ENCODE peak calls at places on chromosomes 12 and 14, in four cellular contexts. P is prostate gland, O is PC-3, B is tibial artery. Y is an unnamed sample. For H3K9me3, the result is how much of the 10 kb centered on the place peaks cover.

GRCh38 chr12:109595321-109595902 is 21.8 kb downstream of the MVK start:
- DNase-seq in B (no peak), O (no peak), P (no peak), Y (no peak)

GRCh38 chr12:8677362-8677761 is 14.7 kb upstream of the MFAP5 start:
- DNase-seq in O (no peak), B (no peak), P (no peak), Y (no peak)

GRCh38 chr14:74921987-74922751 is 891 bp downstream of the RPS6KL1 start:
- DNase-seq in B (no peak), O (no peak), P (no peak), Y (no peak)

GRCh38 chr12:49902399-49903350 is 1.0 kb downstream of the FAIM2 start:
- DNase-seq in O (no peak), B (no peak), P (no peak), Y (no peak)

GRCh38 chr12:22046968-22047390 is 961 bp downstream of the CMAS start:
- DNase-seq in B (no peak), P (no peak), O (peak), Y (no peak)

GRCh38 chr12:118103601-118104382 is at the start of gene VSIG10:
- DNase-seq in O (peak), P (peak), B (peak), Y (peak)

GRCh38 chr12:99983721-99984258 is 946 bp downstream of the ANKS1B start:
- DNase-seq in P (no peak), O (no peak), B (no peak), Y (no peak)

GRCh38 chr12:12724421-12725085 is 7.4 kb downstream of the CDKN1B start:
- DNase-seq in P (no peak), B (no peak), O (peak), Y (no peak)

GRCh38 chr12:11162494-11162893 is 8.5 kb upstream of the SMIM10L1 start:
- DNase-seq in B (no peak), P (no peak), O (peak), Y (no peak)

DNA sequence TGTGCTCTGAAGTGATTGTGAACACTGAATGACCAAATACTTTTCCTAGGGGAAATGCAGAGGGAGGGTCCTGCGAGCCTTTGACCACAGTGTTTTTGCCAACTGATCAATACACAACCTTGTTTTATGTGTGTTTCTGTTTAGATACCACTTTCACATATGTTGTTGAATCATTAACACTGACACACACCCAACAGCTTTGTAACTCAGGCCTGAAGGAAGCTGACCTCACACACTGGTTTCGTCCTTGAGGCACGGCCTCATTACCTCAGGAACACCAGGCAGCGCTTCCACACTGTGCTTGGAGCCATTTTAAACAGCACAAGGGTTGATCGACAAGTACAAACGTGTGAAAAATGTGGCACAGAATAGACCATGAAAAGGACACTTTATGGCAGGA is 60.0 kb downstream of the PPFIBP1 start:
- DNase-seq in P (no peak), B (no peak), O (no peak), Y (no peak)
- TF ChIP-seq CTCF in P (no peak), B (no peak), O (no peak), Y (no peak)

DNA sequence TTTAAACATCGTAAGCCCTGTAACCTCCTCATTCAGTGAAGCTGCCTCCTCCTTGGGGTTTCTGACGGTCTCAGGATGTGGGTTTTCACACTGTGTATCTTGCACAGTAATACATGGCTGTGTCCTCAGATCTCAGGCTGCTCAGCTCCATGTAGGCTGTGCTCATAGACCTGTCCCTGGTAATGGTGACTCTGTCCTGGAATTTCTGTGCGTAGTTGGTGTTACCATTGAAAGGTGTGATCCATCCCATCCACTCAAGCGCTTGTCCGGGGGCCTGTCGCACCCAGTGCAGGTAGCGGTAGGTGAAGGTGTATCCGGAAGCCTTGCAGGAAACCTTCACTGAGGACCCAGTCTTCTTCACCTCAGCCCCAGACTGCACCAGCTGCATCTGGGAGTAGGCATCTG is 980.5 kb downstream of the TMEM121 start:
- DNase-seq in O (no peak), B (no peak), P (no peak), Y (no peak)
- H3K9me3 ChIP-seq in O (under half), B (under half), P (under half), Y (under half)

GRCh38 chr12:78290606-78291345 is 460.1 kb downstream of the NAV3 start:
- DNase-seq in B (no peak), P (no peak), O (peak), Y (no peak)
- H3K27ac ChIP-seq in B (no peak), P (no peak), O (peak), Y (no peak)

GRCh38 chr12:116461060-116461459 is 98.1 kb upstream of the MAP1LC3B2 start:
- DNase-seq in P (no peak), B (no peak), O (no peak), Y (no peak)

GRCh38 chr12:116459501-116459900 is 99.7 kb upstream of the MAP1LC3B2 start:
- DNase-seq in O (no peak), P (no peak), B (no peak), Y (no peak)

GRCh38 chr12:116458492-116458891 is 100.7 kb upstream of the MAP1LC3B2 start:
- DNase-seq in O (no peak), P (no peak), B (no peak), Y (no peak)

GRCh38 chr12:116459921-116460666 is 99.1 kb upstream of the MAP1LC3B2 start:
- DNase-seq in O (peak), P (peak), B (no peak), Y (no peak)

GRCh38 chr12:116459011-116459410 is 100.2 kb upstream of the MAP1LC3B2 start:
- DNase-seq in B (no peak), P (no peak), O (no peak), Y (no peak)
- TF ChIP-seq CTCF in B (no peak), P (no peak), O (no peak), Y (no peak)

DNA sequence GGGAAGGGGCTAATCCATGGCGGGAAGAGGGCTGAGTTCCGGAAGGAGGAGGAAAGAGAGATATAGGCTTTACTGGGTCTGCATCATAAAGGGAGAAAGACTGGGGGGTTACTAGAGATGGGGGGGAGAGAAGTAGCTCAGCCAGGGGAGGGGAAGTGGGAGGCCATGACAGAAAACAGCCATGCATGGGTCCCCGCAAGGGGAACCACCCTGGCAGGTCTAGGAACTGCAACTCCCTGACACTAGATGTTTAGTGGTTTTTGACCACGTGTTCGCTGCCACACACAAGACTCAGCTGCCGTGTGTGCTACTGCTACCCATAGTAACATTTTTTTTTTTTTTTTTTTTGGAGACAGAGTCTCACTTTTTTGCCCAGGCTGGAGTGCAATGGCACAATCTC is 145.0 kb downstream of the RIMBP2 start:
- DNase-seq in O (no peak), B (no peak), P (no peak), Y (no peak)
- H3K9me3 ChIP-seq in O (under half), B (under half), P (under half), Y (under half)

GRCh38 chr12:54428050-54429013 is 9.3 kb upstream of the ITGA5 start:
- DNase-seq in O (no peak), B (peak), P (no peak), Y (no peak)
- H3K27ac ChIP-seq in O (no peak), B (peak), P (peak), Y (peak)

GRCh38 chr12:24278832-24279231 is 329.4 kb upstream of the SOX5 start:
- DNase-seq in O (no peak), B (no peak), P (no peak), Y (no peak)
- TF ChIP-seq CTCF in O (no peak), B (no peak), P (no peak), Y (no peak)

Y was measured in right atrium auricular region.